ENCODE peak calls at places on chromosomes 12 and 14, in five cellular contexts. P, W, C, G and O are unnamed samples.

GRCh38 chr12:64633940-64634337 is 23.6 kb downstream of the RASSF3 start:
- DNase-seq in W (peak), P (peak), C (no peak), G (no peak), O (peak)

GRCh38 chr14:76168531-76168930 is 16.8 kb downstream of the GPATCH2L start:
- DNase-seq in C (no peak), G (no peak), P (peak), W (no peak), O (peak)

GRCh38 chr12:125734137-125734536 is 668.9 kb downstream of the AACS start:
- DNase-seq in W (no peak), G (no peak), P (no peak), C (peak), O (no peak)

GRCh38 chr12:122888232-122888752 is 7.6 kb downstream of the VPS37B start:
- DNase-seq in W (peak), G (peak), P (peak), C (no peak), O (peak)

GRCh38 chr14:64736271-64737131 is 32.3 kb downstream of the PLEKHG3 start:
- DNase-seq in P (peak), C (peak), G (no peak), W (no peak), O (no peak)

GRCh38 chr12:256958-257357 is 5.7 kb downstream of the SLC6A13 start:
- DNase-seq in G (no peak), P (no peak), W (no peak), C (no peak), O (no peak)

GRCh38 chr12:6928703-6929407 is 1.1 kb downstream of the ATN1 start:
- DNase-seq in G (no peak), P (no peak), W (no peak), C (no peak), O (no peak)

GRCh38 chr12:76890407-76891143 is 11.8 kb upstream of the CSRP2 start:
- DNase-seq in C (no peak), P (no peak), G (peak), W (peak), O (no peak)

GRCh38 chr12:58465418-58465817 is 454.9 kb downstream of the LRIG3 start:
- DNase-seq in G (no peak), C (no peak), W (no peak), P (no peak), O (peak)

GRCh38 chr12:48786591-48787544 is 2.0 kb downstream of the ADCY6 start:
- DNase-seq in C (peak), P (no peak), W (no peak), G (no peak), O (peak)

GRCh38 chr12:3016191-3016590 is 57.0 kb downstream of the TEAD4 start:
- DNase-seq in W (no peak), P (no peak), G (no peak), C (peak), O (peak)

GRCh38 chr14:87995500-87996275 is 2.7 kb upstream of the GALC start:
- DNase-seq in P (no peak), C (no peak), W (no peak), G (no peak), O (peak)

GRCh38 chr12:3055712-3056467 is 21.3 kb upstream of the TSPAN9 start:
- DNase-seq in C (no peak), G (no peak), W (no peak), P (peak), O (peak)

GRCh38 chr12:4026476-4026875 is 153.3 kb upstream of the PARP11 start:
- DNase-seq in C (no peak), W (no peak), G (no peak), P (no peak), O (no peak)

GRCh38 chr14:104591506-104592291 is 12.1 kb downstream of the C14orf180 start:
- DNase-seq in G (no peak), W (no peak), C (no peak), P (no peak), O (no peak)

GRCh38 chr12:11836282-11836963 is 186.9 kb downstream of the ETV6 start:
- DNase-seq in C (peak), P (peak), G (peak), W (no peak), O (no peak)

GRCh38 chr12:27549231-27549800 is 25.3 kb downstream of the PPFIBP1 start:
- DNase-seq in C (no peak), G (no peak), P (no peak), W (peak), O (peak)

GRCh38 chr14:76112889-76113611 is 38.7 kb upstream of the GPATCH2L start:
- DNase-seq in W (no peak), P (no peak), C (no peak), G (no peak), O (no peak)

GRCh38 chr14:77376771-77377501 is at the start of the genes SAMD15 and TMED8:
- DNase-seq in G (peak), C (peak), P (peak), W (peak), O (peak)

GRCh38 chr14:91886961-91887360 is 19.6 kb upstream of the TC2N start:
- DNase-seq in C (no peak), G (no peak), W (no peak), P (no peak), O (no peak)

GRCh38 chr12:89707992-89708792 is 446 bp downstream of the ATP2B1 start:
- DNase-seq in W (no peak), C (peak), P (peak), G (peak), O (peak)

GRCh38 chr14:90499908-90500664 is 103.3 kb downstream of the CALM1 start:
- DNase-seq in C (no peak), P (no peak), W (no peak), G (no peak), O (no peak)

GRCh38 chr12:74537126-74537706 is 419 bp upstream of the ATXN7L3B start:
- DNase-seq in W (peak), C (peak), P (peak), G (no peak), O (peak)

GRCh38 chr12:62977419-62977818 is 42.5 kb upstream of the PPM1H start:
- DNase-seq in C (no peak), W (peak), G (no peak), P (peak), O (peak)

GRCh38 chr12:55728185-55728931 is 451 bp downstream of the CD63 start:
- DNase-seq in P (peak), C (peak), G (peak), W (peak), O (peak)

GRCh38 chr12:107053709-107054108 is 39.6 kb downstream of the CRY1 start:
- DNase-seq in W (no peak), P (no peak), C (no peak), G (no peak), O (no peak)

GRCh38 chr12:67111182-67111581 is 158.0 kb upstream of the CAND1 start:
- DNase-seq in C (peak), W (no peak), G (no peak), P (no peak), O (no peak)

GRCh38 chr14:34930591-34931069 is 52.2 kb upstream of the SRP54 start:
- DNase-seq in P (no peak), C (no peak), G (peak), W (no peak), O (no peak)

GRCh38 chr14:38721822-38722431 is 381.1 kb downstream of the SEC23A start:
- DNase-seq in P (peak), G (peak), W (peak), C (peak), O (peak)

GRCh38 chr12:8504351-8504750 is 9.0 kb upstream of the CLEC4D start:
- DNase-seq in P (no peak), W (no peak), C (no peak), G (no peak), O (no peak)